ENCODE peak calls at places on chromosomes 6 and 20, in six cellular contexts. One of them, this sample, is unnamed.

GRCh38 chr6:89840538-89840937 is 10.9 kb downstream of the CASP8AP2 start:
- DNase-seq in RPMI8226: no peak
- DNase-seq in CD8-positive, alpha-beta memory T cell: no peak
- DNase-seq in NCI-H510A: no peak
- DNase-seq in AG08396: no peak
- DNase-seq in left cardiac atrium: no peak
- DNase-seq in this sample: no peak

GRCh38 chr6:142845624-142846458 is 99.1 kb downstream of the HIVEP2 start:
- DNase-seq in left cardiac atrium: peak
- DNase-seq in CD8-positive, alpha-beta memory T cell: peak
- DNase-seq in RPMI8226: peak
- DNase-seq in NCI-H510A: peak
- DNase-seq in AG08396: peak
- DNase-seq in this sample: peak

GRCh38 chr6:46042355-46042999 is 26.8 kb upstream of the CLIC5 start:
- DNase-seq in CD8-positive, alpha-beta memory T cell: no peak
- DNase-seq in AG08396: peak
- DNase-seq in NCI-H510A: no peak
- DNase-seq in left cardiac atrium: no peak
- DNase-seq in RPMI8226: peak
- DNase-seq in this sample: no peak

GRCh38 chr20:37519508-37520416 is 1.3 kb upstream of the NNAT start:
- DNase-seq in AG08396: no peak
- DNase-seq in CD8-positive, alpha-beta memory T cell: no peak
- DNase-seq in NCI-H510A: peak
- DNase-seq in left cardiac atrium: no peak
- DNase-seq in RPMI8226: no peak
- DNase-seq in this sample: no peak

GRCh38 chr20:1171461-1172093 is 13.2 kb downstream of the TMEM74B start:
- DNase-seq in CD8-positive, alpha-beta memory T cell: no peak
- DNase-seq in AG08396: peak
- DNase-seq in left cardiac atrium: no peak
- DNase-seq in NCI-H510A: no peak
- DNase-seq in RPMI8226: peak
- DNase-seq in this sample: no peak

GRCh38 chr20:53245581-53245980 is 273.4 kb downstream of the TSHZ2 start:
- DNase-seq in AG08396: no peak
- DNase-seq in NCI-H510A: no peak
- DNase-seq in left cardiac atrium: no peak
- DNase-seq in CD8-positive, alpha-beta memory T cell: no peak
- DNase-seq in RPMI8226: no peak
- DNase-seq in this sample: no peak

GRCh38 chr6:65110031-65110430 is 597.0 kb downstream of the EYS start:
- DNase-seq in AG08396: no peak
- DNase-seq in CD8-positive, alpha-beta memory T cell: no peak
- DNase-seq in left cardiac atrium: no peak
- DNase-seq in NCI-H510A: no peak
- DNase-seq in RPMI8226: no peak
- DNase-seq in this sample: no peak

GRCh38 chr6:41636803-41637178 is 1.5 kb upstream of the MDFI start:
- DNase-seq in AG08396: peak
- DNase-seq in left cardiac atrium: peak
- DNase-seq in CD8-positive, alpha-beta memory T cell: no peak
- DNase-seq in RPMI8226: no peak
- DNase-seq in NCI-H510A: no peak
- DNase-seq in this sample: no peak

GRCh38 chr6:95091823-95092436 is 485.4 kb upstream of the MANEA start:
- DNase-seq in CD8-positive, alpha-beta memory T cell: no peak
- DNase-seq in NCI-H510A: peak
- DNase-seq in left cardiac atrium: no peak
- DNase-seq in AG08396: peak
- DNase-seq in RPMI8226: peak
- DNase-seq in this sample: no peak

GRCh38 chr20:19211661-19212523 is 550 bp upstream of the SLC24A3 start:
- DNase-seq in CD8-positive, alpha-beta memory T cell: no peak
- DNase-seq in RPMI8226: no peak
- DNase-seq in NCI-H510A: peak
- DNase-seq in left cardiac atrium: peak
- DNase-seq in AG08396: peak
- DNase-seq in this sample: peak

GRCh38 chr6:24428615-24429014 is 25.9 kb downstream of the MRS2 start:
- DNase-seq in AG08396: peak
- DNase-seq in RPMI8226: no peak
- DNase-seq in left cardiac atrium: no peak
- DNase-seq in CD8-positive, alpha-beta memory T cell: no peak
- DNase-seq in NCI-H510A: no peak
- DNase-seq in this sample: no peak

GRCh38 chr20:18831830-18832229 is 18.2 kb downstream of the SCP2D1 start:
- DNase-seq in left cardiac atrium: no peak
- DNase-seq in CD8-positive, alpha-beta memory T cell: no peak
- DNase-seq in AG08396: peak
- DNase-seq in RPMI8226: no peak
- DNase-seq in NCI-H510A: no peak
- DNase-seq in this sample: no peak

GRCh38 chr6:13278184-13278583 is 50.2 kb downstream of the TBC1D7 start:
- DNase-seq in left cardiac atrium: no peak
- DNase-seq in NCI-H510A: no peak
- DNase-seq in CD8-positive, alpha-beta memory T cell: no peak
- DNase-seq in AG08396: no peak
- DNase-seq in RPMI8226: peak
- DNase-seq in this sample: no peak

GRCh38 chr20:46434597-46434996 is 28.2 kb upstream of the ELMO2 start:
- DNase-seq in AG08396: no peak
- DNase-seq in left cardiac atrium: no peak
- DNase-seq in RPMI8226: peak
- DNase-seq in NCI-H510A: no peak
- DNase-seq in CD8-positive, alpha-beta memory T cell: no peak
- DNase-seq in this sample: no peak